ENCODE peak calls at places on chromosomes 3 and 15, in ten cellular contexts. P is AG08396; A is NCI-H2227 treated with DMSO at 0.1 percent for 48 hours; R is neuronal stem cell; N is Peyer's patch; F is progenitor cell of endocrine pancreas; G is activated gamma-delta T cell treated with Interleukin-2 at 50 U/mL for 16 hours; X is stimulated activated CD8-positive, alpha-beta memory T cell treated with anti-CD3 and anti-CD28 coated beads, Interleukin-4, amount 100 ng/mL, for 48 hours; M is natural killer cell; Z is G401. J is an unnamed sample.
A peak's percentile ranks its signal among the peaks of the same experiment; 100 is the strongest.

GRCh38 chr3:51385621-51386091 is 565 bp downstream of the MANF start:
- DNase-seq in P (no peak), Z (no peak), R (no peak), F (no peak), N (no peak), X (peak; percentile 34), A (no peak), G (no peak), M (no peak), J (no peak)

GRCh38 chr3:3735919-3736318 is 63.3 kb upstream of the LRRN1 start:
- DNase-seq in F (no peak), P (no peak), N (no peak), G (no peak), R (no peak), X (no peak), M (no peak), Z (no peak), A (no peak), J (no peak)

GRCh38 chr15:31031471-31032064 is 40.1 kb upstream of the MTMR10 start:
- DNase-seq in M (no peak), P (no peak), Z (no peak), G (no peak), A (no peak), N (no peak), X (no peak), R (no peak), F (no peak), J (no peak)

GRCh38 chr3:38438421-38438820 is 15.3 kb upstream of the ACVR2B start:
- DNase-seq in R (no peak), G (peak; percentile 21), Z (no peak), F (no peak), N (peak; percentile 60), P (no peak), M (no peak), A (no peak), X (no peak), J (no peak)

GRCh38 chr15:100728371-100729201 is 126.2 kb downstream of the ASB7 start:
- DNase-seq in Z (no peak), A (no peak), N (no peak), P (no peak), F (no peak), X (no peak), R (no peak), M (no peak), G (no peak), J (no peak)

GRCh38 chr15:38479286-38479685 is 25.4 kb downstream of the FAM98B start:
- DNase-seq in N (no peak), A (no peak), P (no peak), G (no peak), M (no peak), F (no peak), Z (no peak), X (no peak), R (no peak), J (no peak)

GRCh38 chr15:84629033-84629432 is 25.1 kb downstream of the WDR73 start:
- DNase-seq in P (no peak), A (no peak), Z (no peak), X (no peak), G (no peak), N (no peak), M (no peak), R (no peak), F (no peak), J (no peak)

GRCh38 chr3:171535133-171535532 is 74.9 kb upstream of the TNIK start:
- DNase-seq in P (no peak), X (no peak), Z (no peak), N (no peak), R (no peak), G (no peak), A (no peak), F (no peak), M (no peak), J (no peak)

GRCh38 chr15:59622289-59622688 is 10.7 kb downstream of the GCNT3 start:
- DNase-seq in Z (no peak), X (peak; percentile 77), N (peak; percentile 87), P (peak; percentile 62), M (no peak), G (peak; percentile 6), F (peak; percentile 51), A (no peak), R (no peak), J (no peak)

GRCh38 chr15:70054366-70054765 is 43.4 kb downstream of the TLE3 start:
- DNase-seq in F (no peak), X (no peak), P (no peak), Z (peak; percentile 46), G (no peak), R (no peak), A (no peak), M (no peak), N (peak; percentile 37), J (no peak)

GRCh38 chr3:53693441-53693840 is 152.8 kb downstream of the CHDH start:
- DNase-seq in P (no peak), M (no peak), G (no peak), N (no peak), Z (no peak), F (no peak), R (no peak), A (no peak), X (no peak), J (no peak)